ENCODE peak calls at places on chromosome 20, in seven cellular contexts. V is HepG2, B is HCT116, W is GM12878, A is K562, M is H1, D is SK-N-SH. R is an unnamed sample.

GRCh38 chr20:35947489-35947888 is 6.8 kb downstream of the SCAND1 start:
- DNase-seq in V (peak), B (peak), W (no peak), A (no peak), M (peak), D (peak), R (no peak)

GRCh38 chr20:50304501-50304856 is 113.8 kb downstream of the CEBPB start:
- DNase-seq in V (no peak), B (no peak), W (no peak), A (no peak), M (no peak), D (peak), R (no peak)

GRCh38 chr20:884983-885952 is 30.9 kb downstream of the ANGPT4 start:
- DNase-seq in V (no peak), B (no peak), W (no peak), A (no peak), M (peak), D (no peak), R (peak)

GRCh38 chr20:58179432-58180099 is 48.9 kb downstream of the ANKRD60 start:
- DNase-seq in V (peak), B (no peak), W (no peak), A (peak), M (peak), D (peak), R (peak)

GRCh38 chr20:41923604-41924003 is 305.4 kb upstream of the CHD6 start:
- DNase-seq in V (no peak), B (no peak), W (no peak), A (no peak), M (no peak), D (no peak), R (no peak)

GRCh38 chr20:61263084-61263695 is 11.1 kb downstream of the CDH4 start:
- DNase-seq in V (no peak), B (no peak), W (no peak), A (peak), M (peak), D (peak), R (no peak)

GRCh38 chr20:35871311-35871771 is 83.0 kb downstream of the SCAND1 start:
- DNase-seq in V (no peak), B (no peak), W (no peak), A (no peak), M (no peak), D (peak), R (peak)

GRCh38 chr20:54228841-54229240 is 21.0 kb downstream of the PFDN4 start:
- DNase-seq in V (no peak), B (no peak), W (no peak), A (no peak), M (no peak), D (no peak), R (no peak)

GRCh38 chr20:49165611-49166010 is 22.5 kb downstream of the STAU1 start:
- DNase-seq in V (no peak), B (no peak), W (no peak), A (no peak), M (no peak), D (no peak), R (no peak)

GRCh38 chr20:31496761-31497295 is 17.4 kb upstream of the HM13 start:
- DNase-seq in V (no peak), B (no peak), W (no peak), A (no peak), M (no peak), D (no peak), R (no peak)

GRCh38 chr20:8434326-8434876 is 302.3 kb downstream of the PLCB1 start:
- DNase-seq in V (no peak), B (no peak), W (no peak), A (no peak), M (no peak), D (no peak), R (no peak)

GRCh38 chr20:44023515-44024371 is 109.1 kb downstream of the TOX2 start:
- DNase-seq in V (no peak), B (no peak), W (no peak), A (no peak), M (no peak), D (no peak), R (no peak)

GRCh38 chr20:41249781-41250281 is 67.7 kb downstream of the ZHX3 start:
- DNase-seq in V (peak), B (no peak), W (no peak), A (peak), M (peak), D (peak), R (no peak)

GRCh38 chr20:52076164-52076563 is 115.4 kb downstream of the ZFP64 start:
- DNase-seq in V (no peak), B (no peak), W (no peak), A (no peak), M (no peak), D (peak), R (no peak)

GRCh38 chr20:31709939-31710338 is 12.7 kb downstream of the BCL2L1 start:
- DNase-seq in V (peak), B (no peak), W (no peak), A (no peak), M (no peak), D (no peak), R (no peak)

GRCh38 chr20:30985386-30985785 is 272.1 kb upstream of the DEFB115 start:
- DNase-seq in V (no peak), B (no peak), W (no peak), A (no peak), M (peak), D (no peak), R (peak)

GRCh38 chr20:52747736-52748135 is 224.4 kb upstream of the TSHZ2 start:
- DNase-seq in V (peak), B (no peak), W (no peak), A (no peak), M (no peak), D (peak), R (peak)

GRCh38 chr20:60137657-60138245 is 179.5 kb downstream of the CDH26 start:
- DNase-seq in V (no peak), B (peak), W (no peak), A (peak), M (peak), D (no peak), R (no peak)

GRCh38 chr20:51376121-51376520 is 166.4 kb downstream of the NFATC2 start:
- DNase-seq in V (no peak), B (no peak), W (no peak), A (no peak), M (no peak), D (no peak), R (no peak)

GRCh38 chr20:1310506-1311190 is 18.3 kb downstream of the SDCBP2 start:
- DNase-seq in V (no peak), B (no peak), W (no peak), A (no peak), M (no peak), D (no peak), R (no peak)

GRCh38 chr20:54668271-54669053 is 193.1 kb downstream of the DOK5 start:
- DNase-seq in V (peak), B (no peak), W (no peak), A (peak), M (peak), D (peak), R (peak)

GRCh38 chr20:8646026-8646425 is 422.9 kb upstream of the PLCB4 start:
- DNase-seq in V (no peak), B (no peak), W (no peak), A (no peak), M (no peak), D (no peak), R (no peak)

GRCh38 chr20:53774487-53775203 is 181.0 kb upstream of the ZNF217 start:
- DNase-seq in V (no peak), B (peak), W (no peak), A (no peak), M (no peak), D (no peak), R (no peak)

GRCh38 chr20:23628402-23629016 is 9.2 kb downstream of the CST3 start:
- DNase-seq in V (no peak), B (no peak), W (no peak), A (no peak), M (no peak), D (no peak), R (no peak)

GRCh38 chr20:44517454-44517853 is 4.4 kb downstream of the SERINC3 start:
- DNase-seq in V (no peak), B (no peak), W (no peak), A (no peak), M (no peak), D (no peak), R (no peak)

GRCh38 chr20:5864873-5865582 is 85.3 kb downstream of the TRMT6 start:
- DNase-seq in V (no peak), B (no peak), W (no peak), A (no peak), M (no peak), D (no peak), R (no peak)

GRCh38 chr20:18783385-18783959 is 30.1 kb upstream of the SCP2D1 start:
- DNase-seq in V (no peak), B (no peak), W (no peak), A (no peak), M (no peak), D (no peak), R (no peak)

GRCh38 chr20:47981242-47981641 is 196.0 kb upstream of the SULF2 start:
- DNase-seq in V (no peak), B (no peak), W (no peak), A (no peak), M (no peak), D (no peak), R (no peak)

GRCh38 chr20:22757424-22758189 is 173.2 kb upstream of the FOXA2 start:
- DNase-seq in V (no peak), B (no peak), W (no peak), A (peak), M (no peak), D (no peak), R (no peak)

GRCh38 chr20:53748821-53749402 is 155.3 kb upstream of the ZNF217 start:
- DNase-seq in V (no peak), B (no peak), W (no peak), A (no peak), M (no peak), D (no peak), R (no peak)

GRCh38 chr20:15673206-15673605 is 900.0 kb downstream of the KIF16B start:
- DNase-seq in V (no peak), B (no peak), W (no peak), A (no peak), M (no peak), D (no peak), R (no peak)
- TF ChIP-seq JUND in V (no peak), B (no peak), W (no peak), A (no peak), M (no peak), D (no peak), R (no peak)

DNA sequence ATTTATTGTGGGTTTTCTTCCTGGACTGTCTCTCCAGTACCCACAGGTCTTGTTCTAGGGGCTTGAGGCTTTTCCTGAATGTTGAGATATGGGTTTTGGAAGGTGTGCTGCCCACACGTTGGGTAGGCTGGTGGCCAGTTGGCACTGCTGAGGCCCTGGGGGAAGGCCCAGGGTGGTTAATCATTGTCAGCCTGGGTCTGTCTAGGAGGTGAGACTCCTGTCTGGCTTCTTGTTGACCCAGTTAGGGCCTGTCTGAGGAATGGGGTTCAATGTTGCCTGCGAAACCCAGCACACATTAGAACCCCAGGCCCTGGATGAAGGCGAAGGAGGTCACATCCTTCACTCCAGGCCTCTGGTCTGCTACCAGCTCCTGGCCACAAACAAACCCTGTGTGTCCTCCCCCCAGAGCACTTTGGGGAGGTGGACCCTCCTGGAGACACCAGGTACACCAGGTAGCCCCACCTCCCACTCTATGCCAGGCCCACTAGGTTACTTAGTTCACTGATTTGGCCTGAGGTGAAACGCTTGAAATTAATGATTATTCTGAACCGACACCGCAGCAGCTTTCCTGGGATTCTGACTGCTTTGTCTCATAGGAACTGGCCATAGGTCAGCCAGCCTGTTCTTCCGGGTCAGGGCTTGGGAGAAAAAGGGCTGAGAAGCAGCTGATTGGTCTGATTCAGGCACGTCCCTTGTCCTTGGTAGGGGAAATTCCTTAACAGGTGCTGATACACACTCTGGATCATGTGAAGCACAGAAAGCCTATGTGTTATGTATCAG is 15.2 kb downstream of the DNMT3B start:
- DNase-seq in V (peak), B (no peak), W (no peak), A (no peak), M (no peak), D (no peak), R (no peak)
- TF ChIP-seq JUND in V (no peak), B (no peak), W (no peak), A (no peak), M (no peak), D (no peak), R (no peak)

DNA sequence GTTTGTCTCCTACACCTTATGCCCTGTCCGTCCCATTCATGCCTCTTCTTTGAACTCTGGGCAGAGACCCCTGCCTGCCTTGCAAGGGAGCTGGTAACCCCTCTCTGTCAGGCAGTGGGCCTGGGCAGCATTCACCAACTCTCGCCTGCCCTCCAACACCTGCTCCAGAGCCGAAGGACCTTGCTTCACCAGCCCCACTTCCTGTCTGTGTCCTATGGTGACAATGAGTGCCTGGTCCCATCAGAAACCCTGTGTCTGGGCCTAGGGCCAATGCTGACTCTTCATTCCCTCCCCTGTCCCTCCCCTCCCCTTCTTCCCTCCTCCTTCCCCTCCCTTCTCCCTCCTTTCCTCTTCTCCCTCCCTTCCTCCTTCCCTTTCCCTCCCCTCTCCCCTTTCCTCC is 22.8 kb upstream of the PCMTD2 start:
- DNase-seq in V (no peak), B (no peak), W (no peak), A (no peak), M (no peak), D (no peak), R (no peak)
- TF ChIP-seq JUND in V (no peak), B (no peak), W (no peak), A (no peak), M (no peak), D (no peak), R (no peak)

GRCh38 chr20:36951198-36951976 is at the start of gene SAMHD1:
- DNase-seq in V (peak), B (peak), W (peak), A (peak), M (peak), D (peak), R (peak)

GRCh38 chr20:36951977-36952738 is 650 bp upstream of the SAMHD1 start:
- DNase-seq in V (no peak), B (no peak), W (no peak), A (no peak), M (no peak), D (peak), R (no peak)

GRCh38 chr20:36950432-36951197 is 893 bp downstream of the SAMHD1 start:
- DNase-seq in V (no peak), B (no peak), W (no peak), A (no peak), M (no peak), D (no peak), R (no peak)
- TF ChIP-seq JUND in V (no peak), B (no peak), W (no peak), A (no peak), M (no peak), D (no peak), R (no peak)

GRCh38 chr20:20369353-20370086 is 1.6 kb downstream of the INSM1 start:
- DNase-seq in V (no peak), B (no peak), W (no peak), A (no peak), M (peak), D (peak), R (peak)
- TF ChIP-seq JUND in V (no peak), B (no peak), W (no peak), A (no peak), M (no peak), D (no peak), R (no peak)

GRCh38 chr20:64162239-64162621 is 2.0 kb upstream of the MYT1 start:
- DNase-seq in V (no peak), B (no peak), W (no peak), A (no peak), M (no peak), D (no peak), R (no peak)

GRCh38 chr20:64164123-64164836 is at the start of gene MYT1:
- DNase-seq in V (no peak), B (no peak), W (no peak), A (no peak), M (no peak), D (peak), R (no peak)

GRCh38 chr20:64165866-64166600 is 1.8 kb downstream of the MYT1 start:
- DNase-seq in V (no peak), B (no peak), W (no peak), A (no peak), M (no peak), D (peak), R (no peak)

GRCh38 chr20:64161595-64162238 is 2.5 kb upstream of the MYT1 start:
- DNase-seq in V (peak), B (no peak), W (no peak), A (peak), M (peak), D (no peak), R (peak)

DNA sequence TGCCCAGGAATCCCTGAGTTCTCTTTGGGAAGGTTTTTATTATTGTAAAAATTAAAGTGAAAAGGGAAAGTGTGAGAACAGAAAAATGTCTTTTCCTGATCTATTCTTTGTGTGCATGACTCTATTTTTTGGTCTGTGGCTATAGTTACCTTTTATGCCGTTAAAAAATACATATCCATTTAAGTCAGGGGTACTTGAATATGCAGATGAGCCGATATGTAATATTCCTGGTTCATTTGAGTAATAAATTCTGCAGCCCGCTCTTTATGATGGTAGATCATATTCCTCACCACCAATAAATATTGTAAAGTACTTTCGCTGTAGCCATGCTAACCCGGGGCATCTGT is 503 bp upstream of the MYT1 start:
- DNase-seq in V (no peak), B (no peak), W (no peak), A (no peak), M (no peak), D (peak), R (no peak)
- TF ChIP-seq JUND in V (no peak), B (no peak), W (no peak), A (no peak), M (no peak), D (no peak), R (no peak)

DNA sequence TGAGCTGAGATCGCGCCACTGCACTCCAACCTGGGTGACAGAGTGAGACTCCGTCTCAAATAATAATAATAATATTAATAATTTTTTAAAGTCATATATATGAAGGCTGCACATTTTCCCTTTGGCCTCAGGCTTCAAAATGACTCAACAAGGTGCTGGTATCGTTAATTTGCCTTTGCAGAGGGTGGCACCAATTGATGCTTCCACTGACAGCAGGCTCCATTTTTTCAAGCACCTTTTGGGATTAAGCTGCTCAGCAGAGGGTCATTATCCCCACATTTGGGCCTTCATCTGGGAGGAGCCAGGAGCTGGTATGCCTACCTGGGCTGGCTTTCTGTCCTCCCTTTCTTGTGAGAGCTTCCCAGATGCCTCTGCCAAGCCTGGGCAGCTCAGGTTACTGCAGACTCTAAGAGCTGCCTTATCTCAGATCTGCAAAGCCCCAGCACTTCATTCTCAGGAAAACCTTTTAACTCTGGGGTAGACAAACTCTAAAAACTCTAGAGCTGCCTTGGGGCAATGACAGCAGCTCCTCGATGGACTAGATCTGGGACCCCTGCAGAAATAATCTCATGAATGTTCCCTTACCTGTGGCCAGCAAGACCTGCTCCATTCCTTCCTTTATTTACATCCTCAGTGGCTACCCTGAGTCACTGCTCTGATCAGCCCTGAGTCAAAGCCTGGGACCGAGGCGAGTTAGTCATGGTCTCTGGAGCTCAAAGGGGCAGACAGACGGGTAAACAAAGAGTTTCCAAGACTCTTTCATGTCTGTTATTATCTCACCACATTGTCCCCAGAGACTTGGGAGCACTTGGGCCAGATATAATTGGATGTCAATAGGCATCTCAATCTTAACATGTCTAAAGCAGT is 80.0 kb upstream of the EYA2 start:
- DNase-seq in V (peak), B (peak), W (no peak), A (no peak), M (no peak), D (no peak), R (peak)
- TF ChIP-seq JUND in V (no peak), B (peak), W (no peak), A (no peak), M (no peak), D (peak), R (no peak)

GRCh38 chr20:24785141-24785924 is 163.7 kb upstream of the CST7 start:
- DNase-seq in V (no peak), B (no peak), W (no peak), A (no peak), M (no peak), D (no peak), R (no peak)
- TF ChIP-seq JUND in V (no peak), B (no peak), W (no peak), A (no peak), M (no peak), D (no peak), R (no peak)